ENCODE peak calls at places on chromosomes 5 and 9, in five cellular contexts. One of them, this sample, is unnamed.

GRCh38 chr9:297104-297794 is 82.6 kb downstream of the DOCK8 start:
- DNase-seq in stimulated activated CD4-positive, alpha-beta T cell treated with anti-CD3 and anti-CD28 coated beads, Interleukin-1b, Interleukin-23, amount 100 ng/mL, for 1 hour: no peak
- DNase-seq in testis: no peak
- DNase-seq in brain microvascular endothelial cell: no peak
- DNase-seq in omental fat pad: no peak
- DNase-seq in this sample: no peak

GRCh38 chr5:140207250-140207954 is 32.4 kb downstream of the CYSTM1 start:
- DNase-seq in omental fat pad: no peak
- DNase-seq in stimulated activated CD4-positive, alpha-beta T cell treated with anti-CD3 and anti-CD28 coated beads, Interleukin-1b, Interleukin-23, amount 100 ng/mL, for 1 hour: no peak
- DNase-seq in brain microvascular endothelial cell: no peak
- DNase-seq in testis: no peak
- DNase-seq in this sample: no peak

GRCh38 chr9:21801683-21802417 is 586 bp upstream of the MTAP start:
- DNase-seq in omental fat pad: peak
- DNase-seq in testis: peak
- DNase-seq in stimulated activated CD4-positive, alpha-beta T cell treated with anti-CD3 and anti-CD28 coated beads, Interleukin-1b, Interleukin-23, amount 100 ng/mL, for 1 hour: no peak
- DNase-seq in brain microvascular endothelial cell: peak
- DNase-seq in this sample: no peak

GRCh38 chr5:11797132-11797531 is 107.1 kb downstream of the CTNND2 start:
- DNase-seq in stimulated activated CD4-positive, alpha-beta T cell treated with anti-CD3 and anti-CD28 coated beads, Interleukin-1b, Interleukin-23, amount 100 ng/mL, for 1 hour: no peak
- DNase-seq in testis: no peak
- DNase-seq in brain microvascular endothelial cell: no peak
- DNase-seq in omental fat pad: no peak
- DNase-seq in this sample: no peak

GRCh38 chr5:63262191-63262981 is 683.8 kb downstream of the LRRC70 start:
- DNase-seq in brain microvascular endothelial cell: no peak
- DNase-seq in stimulated activated CD4-positive, alpha-beta T cell treated with anti-CD3 and anti-CD28 coated beads, Interleukin-1b, Interleukin-23, amount 100 ng/mL, for 1 hour: no peak
- DNase-seq in omental fat pad: no peak
- DNase-seq in testis: no peak
- DNase-seq in this sample: no peak

GRCh38 chr9:94967481-94967880 is 241.0 kb downstream of the AOPEP start:
- DNase-seq in testis: no peak
- DNase-seq in brain microvascular endothelial cell: no peak
- DNase-seq in stimulated activated CD4-positive, alpha-beta T cell treated with anti-CD3 and anti-CD28 coated beads, Interleukin-1b, Interleukin-23, amount 100 ng/mL, for 1 hour: no peak
- DNase-seq in omental fat pad: no peak
- DNase-seq in this sample: no peak

GRCh38 chr9:80061940-80062339 is 490.2 kb downstream of the TLE4 start:
- DNase-seq in brain microvascular endothelial cell: peak
- DNase-seq in omental fat pad: no peak
- DNase-seq in stimulated activated CD4-positive, alpha-beta T cell treated with anti-CD3 and anti-CD28 coated beads, Interleukin-1b, Interleukin-23, amount 100 ng/mL, for 1 hour: no peak
- DNase-seq in testis: peak
- DNase-seq in this sample: no peak

GRCh38 chr5:149561848-149562247 is 10.6 kb upstream of the CSNK1A1 start:
- DNase-seq in stimulated activated CD4-positive, alpha-beta T cell treated with anti-CD3 and anti-CD28 coated beads, Interleukin-1b, Interleukin-23, amount 100 ng/mL, for 1 hour: no peak
- DNase-seq in brain microvascular endothelial cell: peak
- DNase-seq in testis: no peak
- DNase-seq in omental fat pad: no peak
- DNase-seq in this sample: no peak

GRCh38 chr9:78032599-78033457 is 1.2 kb upstream of the GNAQ start:
- DNase-seq in brain microvascular endothelial cell: no peak
- DNase-seq in stimulated activated CD4-positive, alpha-beta T cell treated with anti-CD3 and anti-CD28 coated beads, Interleukin-1b, Interleukin-23, amount 100 ng/mL, for 1 hour: peak
- DNase-seq in testis: no peak
- DNase-seq in omental fat pad: no peak
- DNase-seq in this sample: no peak

GRCh38 chr5:96721351-96721970 is 59.3 kb downstream of the CAST start:
- DNase-seq in omental fat pad: no peak
- DNase-seq in stimulated activated CD4-positive, alpha-beta T cell treated with anti-CD3 and anti-CD28 coated beads, Interleukin-1b, Interleukin-23, amount 100 ng/mL, for 1 hour: no peak
- DNase-seq in testis: no peak
- DNase-seq in brain microvascular endothelial cell: no peak
- DNase-seq in this sample: no peak

GRCh38 chr9:120713257-120714087 is 798 bp downstream of the MEGF9 start:
- DNase-seq in testis: no peak
- DNase-seq in brain microvascular endothelial cell: no peak
- DNase-seq in stimulated activated CD4-positive, alpha-beta T cell treated with anti-CD3 and anti-CD28 coated beads, Interleukin-1b, Interleukin-23, amount 100 ng/mL, for 1 hour: no peak
- DNase-seq in omental fat pad: no peak
- DNase-seq in this sample: no peak

GRCh38 chr9:75087279-75087823 is 604 bp downstream of the NMRK1 start:
- DNase-seq in brain microvascular endothelial cell: peak
- DNase-seq in omental fat pad: no peak
- DNase-seq in stimulated activated CD4-positive, alpha-beta T cell treated with anti-CD3 and anti-CD28 coated beads, Interleukin-1b, Interleukin-23, amount 100 ng/mL, for 1 hour: no peak
- DNase-seq in testis: peak
- DNase-seq in this sample: no peak

GRCh38 chr9:95504053-95504963 is 12.5 kb downstream of the PTCH1 start:
- DNase-seq in testis: peak
- DNase-seq in brain microvascular endothelial cell: no peak
- DNase-seq in stimulated activated CD4-positive, alpha-beta T cell treated with anti-CD3 and anti-CD28 coated beads, Interleukin-1b, Interleukin-23, amount 100 ng/mL, for 1 hour: no peak
- DNase-seq in omental fat pad: no peak
- DNase-seq in this sample: no peak

GRCh38 chr9:36797471-36798220 is 225.0 kb downstream of the MELK start:
- DNase-seq in omental fat pad: no peak
- DNase-seq in testis: no peak
- DNase-seq in stimulated activated CD4-positive, alpha-beta T cell treated with anti-CD3 and anti-CD28 coated beads, Interleukin-1b, Interleukin-23, amount 100 ng/mL, for 1 hour: no peak
- DNase-seq in brain microvascular endothelial cell: no peak
- DNase-seq in this sample: no peak

GRCh38 chr9:17907780-17908513 is 329.1 kb downstream of the SH3GL2 start:
- DNase-seq in testis: no peak
- DNase-seq in stimulated activated CD4-positive, alpha-beta T cell treated with anti-CD3 and anti-CD28 coated beads, Interleukin-1b, Interleukin-23, amount 100 ng/mL, for 1 hour: no peak
- DNase-seq in omental fat pad: no peak
- DNase-seq in brain microvascular endothelial cell: no peak
- DNase-seq in this sample: no peak

GRCh38 chr5:62256161-62257017 is 49.6 kb upstream of the KIF2A start:
- DNase-seq in brain microvascular endothelial cell: no peak
- DNase-seq in testis: no peak
- DNase-seq in omental fat pad: no peak
- DNase-seq in stimulated activated CD4-positive, alpha-beta T cell treated with anti-CD3 and anti-CD28 coated beads, Interleukin-1b, Interleukin-23, amount 100 ng/mL, for 1 hour: no peak
- DNase-seq in this sample: no peak

GRCh38 chr5:78731884-78732283 is 83.3 kb upstream of the LHFPL2 start:
- DNase-seq in stimulated activated CD4-positive, alpha-beta T cell treated with anti-CD3 and anti-CD28 coated beads, Interleukin-1b, Interleukin-23, amount 100 ng/mL, for 1 hour: no peak
- DNase-seq in omental fat pad: no peak
- DNase-seq in testis: no peak
- DNase-seq in brain microvascular endothelial cell: no peak
- DNase-seq in this sample: no peak

GRCh38 chr9:113628621-113629020 is 165.1 kb downstream of the RGS3 start:
- DNase-seq in testis: no peak
- DNase-seq in stimulated activated CD4-positive, alpha-beta T cell treated with anti-CD3 and anti-CD28 coated beads, Interleukin-1b, Interleukin-23, amount 100 ng/mL, for 1 hour: no peak
- DNase-seq in omental fat pad: no peak
- DNase-seq in brain microvascular endothelial cell: no peak
- DNase-seq in this sample: no peak

GRCh38 chr5:100731768-100732167 is 171.3 kb downstream of the ST8SIA4 start:
- DNase-seq in brain microvascular endothelial cell: no peak
- DNase-seq in testis: no peak
- DNase-seq in omental fat pad: no peak
- DNase-seq in stimulated activated CD4-positive, alpha-beta T cell treated with anti-CD3 and anti-CD28 coated beads, Interleukin-1b, Interleukin-23, amount 100 ng/mL, for 1 hour: no peak
- DNase-seq in this sample: no peak

GRCh38 chr9:10843151-10843550 is 230.3 kb upstream of the PTPRD start:
- DNase-seq in stimulated activated CD4-positive, alpha-beta T cell treated with anti-CD3 and anti-CD28 coated beads, Interleukin-1b, Interleukin-23, amount 100 ng/mL, for 1 hour: no peak
- DNase-seq in brain microvascular endothelial cell: no peak
- DNase-seq in testis: no peak
- DNase-seq in omental fat pad: no peak
- DNase-seq in this sample: no peak

GRCh38 chr9:134386951-134387831 is 60.9 kb downstream of the RXRA start:
- DNase-seq in brain microvascular endothelial cell: no peak
- DNase-seq in stimulated activated CD4-positive, alpha-beta T cell treated with anti-CD3 and anti-CD28 coated beads, Interleukin-1b, Interleukin-23, amount 100 ng/mL, for 1 hour: no peak
- DNase-seq in omental fat pad: no peak
- DNase-seq in testis: peak
- DNase-seq in this sample: no peak

GRCh38 chr5:6713274-6714181 is at the start of gene TENT4A:
- DNase-seq in testis: peak
- DNase-seq in omental fat pad: no peak
- DNase-seq in brain microvascular endothelial cell: no peak
- DNase-seq in stimulated activated CD4-positive, alpha-beta T cell treated with anti-CD3 and anti-CD28 coated beads, Interleukin-1b, Interleukin-23, amount 100 ng/mL, for 1 hour: no peak
- DNase-seq in this sample: no peak

GRCh38 chr9:116550728-116551436 is 136.2 kb upstream of the TRIM32 start:
- DNase-seq in testis: no peak
- DNase-seq in stimulated activated CD4-positive, alpha-beta T cell treated with anti-CD3 and anti-CD28 coated beads, Interleukin-1b, Interleukin-23, amount 100 ng/mL, for 1 hour: no peak
- DNase-seq in brain microvascular endothelial cell: peak
- DNase-seq in omental fat pad: no peak
- DNase-seq in this sample: no peak

GRCh38 chr5:76942581-76942980 is 10.3 kb upstream of the CRHBP start:
- DNase-seq in brain microvascular endothelial cell: peak
- DNase-seq in omental fat pad: no peak
- DNase-seq in stimulated activated CD4-positive, alpha-beta T cell treated with anti-CD3 and anti-CD28 coated beads, Interleukin-1b, Interleukin-23, amount 100 ng/mL, for 1 hour: no peak
- DNase-seq in testis: no peak
- DNase-seq in this sample: no peak

GRCh38 chr5:122077451-122078115 is 476 bp downstream of the LOX start:
- DNase-seq in brain microvascular endothelial cell: peak
- DNase-seq in omental fat pad: no peak
- DNase-seq in stimulated activated CD4-positive, alpha-beta T cell treated with anti-CD3 and anti-CD28 coated beads, Interleukin-1b, Interleukin-23, amount 100 ng/mL, for 1 hour: no peak
- DNase-seq in testis: peak
- DNase-seq in this sample: no peak

GRCh38 chr5:32170303-32171170 is 3.6 kb downstream of the GOLPH3 start:
- DNase-seq in brain microvascular endothelial cell: peak
- DNase-seq in testis: no peak
- DNase-seq in stimulated activated CD4-positive, alpha-beta T cell treated with anti-CD3 and anti-CD28 coated beads, Interleukin-1b, Interleukin-23, amount 100 ng/mL, for 1 hour: no peak
- DNase-seq in omental fat pad: no peak
- DNase-seq in this sample: no peak

GRCh38 chr5:13939647-13940046 is 4.8 kb downstream of the DNAH5 start:
- DNase-seq in stimulated activated CD4-positive, alpha-beta T cell treated with anti-CD3 and anti-CD28 coated beads, Interleukin-1b, Interleukin-23, amount 100 ng/mL, for 1 hour: no peak
- DNase-seq in testis: no peak
- DNase-seq in omental fat pad: no peak
- DNase-seq in brain microvascular endothelial cell: no peak
- DNase-seq in this sample: no peak

GRCh38 chr9:119365291-119366027 is 3.8 kb downstream of the BRINP1 start:
- DNase-seq in stimulated activated CD4-positive, alpha-beta T cell treated with anti-CD3 and anti-CD28 coated beads, Interleukin-1b, Interleukin-23, amount 100 ng/mL, for 1 hour: no peak
- DNase-seq in testis: peak
- DNase-seq in omental fat pad: no peak
- DNase-seq in brain microvascular endothelial cell: peak
- DNase-seq in this sample: no peak

GRCh38 chr5:149936700-149937091 is 7.9 kb downstream of the PDE6A start:
- DNase-seq in testis: no peak
- DNase-seq in brain microvascular endothelial cell: no peak
- DNase-seq in omental fat pad: no peak
- DNase-seq in stimulated activated CD4-positive, alpha-beta T cell treated with anti-CD3 and anti-CD28 coated beads, Interleukin-1b, Interleukin-23, amount 100 ng/mL, for 1 hour: no peak
- DNase-seq in this sample: no peak

This sample was measured in CMK.